ENCODE peak calls at places on chromosome 1, in six cellular contexts. R, W, V, S, L and E are unnamed samples. For H3K4me1, the result is how much of the 10 kb centered on the place peaks cover.

GRCh38 chr1:224894915-224895314 is 34.6 kb upstream of the DNAH14 start:
- DNase-seq in R (no peak), L (no peak), W (no peak), S (no peak), V (no peak), E (no peak)

GRCh38 chr1:182170941-182171461 is 109.5 kb upstream of the ZNF648 start:
- DNase-seq in L (no peak), S (no peak), V (no peak), R (peak), W (no peak), E (no peak)

GRCh38 chr1:6241887-6242740 is 1.9 kb upstream of the HES3 start:
- DNase-seq in L (no peak), W (no peak), V (no peak), S (no peak), R (no peak), E (no peak)

GRCh38 chr1:119917304-119918055 is 21.2 kb upstream of the ADAM30 start:
- DNase-seq in L (no peak), W (no peak), R (no peak), S (no peak), V (no peak), E (no peak)

GRCh38 chr1:55168353-55168752 is 46.8 kb downstream of the USP24 start:
- DNase-seq in R (no peak), L (no peak), W (no peak), S (no peak), V (no peak), E (no peak)

GRCh38 chr1:228279722-228280105 is 71.9 kb downstream of the OBSCN start:
- DNase-seq in S (no peak), V (no peak), L (no peak), R (no peak), W (no peak), E (no peak)

GRCh38 chr1:84505167-84506001 is 802 bp upstream of the SPATA1 start:
- DNase-seq in W (peak), L (peak), V (no peak), S (no peak), R (peak), E (no peak)

GRCh38 chr1:228280106-228280901 is 72.5 kb downstream of the OBSCN start:
- DNase-seq in L (no peak), W (no peak), R (no peak), S (no peak), V (no peak), E (peak)

GRCh38 chr1:24964811-24965570 is 34.9 kb upstream of the RUNX3 start:
- DNase-seq in W (no peak), R (peak), V (no peak), L (no peak), S (peak), E (no peak)

DNA sequence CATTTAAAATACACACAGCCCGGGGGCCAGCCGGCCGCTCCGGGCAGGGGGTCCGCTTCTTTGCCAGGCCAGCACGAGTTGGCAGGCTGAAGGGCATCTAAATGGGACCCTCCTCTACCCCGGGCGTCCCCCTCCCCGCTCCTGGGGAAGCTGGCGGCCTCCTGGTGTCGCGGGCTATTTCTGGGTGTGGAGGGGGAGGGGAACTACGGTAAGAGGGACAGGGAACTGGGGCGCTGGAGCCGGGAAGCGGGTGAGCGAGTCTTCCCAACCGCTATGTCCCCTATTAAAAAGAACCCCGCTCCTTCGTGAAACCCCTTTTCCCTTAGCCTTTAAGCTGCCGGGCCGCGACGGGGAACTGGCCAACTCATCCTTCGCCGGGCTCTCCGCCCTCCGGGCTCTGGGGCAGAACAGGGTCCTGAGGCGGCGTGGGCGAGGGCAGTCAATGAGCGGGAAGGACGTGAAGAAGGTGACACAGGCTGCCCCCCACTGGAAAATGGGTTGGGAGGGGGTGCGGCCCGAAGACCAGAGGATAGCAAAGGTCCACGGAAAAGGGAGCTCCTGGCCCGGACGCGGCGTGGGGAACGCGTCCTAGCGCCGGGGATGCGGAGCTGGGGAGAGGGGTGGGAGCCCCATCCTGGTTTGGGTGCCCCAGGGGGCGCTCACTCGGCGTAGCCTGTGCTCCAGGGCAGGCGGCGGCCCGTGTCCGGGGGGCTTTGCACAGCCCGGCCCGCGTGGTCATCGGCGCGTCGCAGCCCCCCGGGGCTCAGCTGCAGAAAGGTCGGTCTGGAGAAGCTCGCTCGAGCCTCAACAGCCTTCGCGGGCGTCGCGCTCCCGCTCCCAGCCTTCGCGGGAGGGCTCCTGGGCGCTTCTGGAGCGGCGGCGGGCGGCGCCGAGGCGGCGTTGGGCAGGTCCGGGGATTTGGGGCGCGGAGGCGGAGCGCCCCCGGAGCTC is 544 bp downstream of the PPM1J start:
- DNase-seq in S (peak), L (no peak), R (no peak), W (no peak), V (no peak), E (no peak)
- H3K4me3 ChIP-seq in S (peak), L (peak), R (peak), W (peak), V (peak), E (peak)

GRCh38 chr1:162023547-162024501 is at the start of gene OLFML2B:
- DNase-seq in L (peak), S (peak), V (no peak), R (peak), W (peak), E (peak)
- TF ChIP-seq CTCF in L (no peak), S (no peak), V (no peak), R (peak), W (no peak), E (peak)

GRCh38 chr1:235070819-235071218 is 57.8 kb downstream of the TOMM20 start:
- DNase-seq in L (no peak), S (no peak), W (no peak), V (no peak), R (no peak), E (no peak)
- H3K4me1 ChIP-seq in L (under half), S (under half), W (half or more), V (under half), R (half or more), E (under half)

DNA sequence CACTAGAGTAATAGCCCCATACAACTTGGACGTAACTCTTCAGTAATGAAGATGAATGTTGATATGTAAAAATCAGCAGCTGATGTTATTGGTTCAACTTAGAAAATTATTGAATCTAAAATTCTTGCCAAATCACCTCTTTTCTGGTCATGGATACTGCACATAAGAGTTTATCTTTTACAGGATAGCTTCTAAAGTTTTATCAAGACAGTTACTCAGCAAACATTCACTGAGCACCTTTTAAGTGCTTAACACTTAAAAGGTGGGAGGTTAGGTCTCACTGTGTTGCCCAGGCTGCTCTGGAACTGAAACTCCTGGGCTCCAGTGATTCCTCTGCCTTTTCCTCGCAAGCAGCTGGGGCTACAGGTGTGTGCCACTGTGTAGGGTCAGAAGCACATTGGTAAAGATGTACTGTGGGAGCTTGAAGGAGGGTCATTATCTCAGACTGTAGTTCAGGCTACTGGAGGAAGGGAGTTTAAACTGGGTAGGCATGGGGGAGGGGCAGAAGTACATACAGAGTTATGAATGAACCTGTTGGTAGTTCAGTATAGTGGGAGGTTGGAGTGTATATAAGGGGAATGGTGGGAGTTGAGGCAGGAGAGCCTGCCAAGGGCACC is 2.0 kb downstream of the MPZL1 start:
- DNase-seq in W (no peak), S (no peak), L (no peak), R (no peak), V (no peak), E (no peak)
- H3K4me3 ChIP-seq in W (no peak), S (no peak), L (no peak), R (no peak), V (peak), E (peak)

GRCh38 chr1:245277276-245277675 is 122.5 kb downstream of the KIF26B start:
- DNase-seq in V (no peak), S (no peak), W (no peak), L (no peak), R (peak), E (peak)
- TF ChIP-seq CTCF in V (no peak), S (no peak), W (no peak), L (no peak), R (no peak), E (peak)

DNA sequence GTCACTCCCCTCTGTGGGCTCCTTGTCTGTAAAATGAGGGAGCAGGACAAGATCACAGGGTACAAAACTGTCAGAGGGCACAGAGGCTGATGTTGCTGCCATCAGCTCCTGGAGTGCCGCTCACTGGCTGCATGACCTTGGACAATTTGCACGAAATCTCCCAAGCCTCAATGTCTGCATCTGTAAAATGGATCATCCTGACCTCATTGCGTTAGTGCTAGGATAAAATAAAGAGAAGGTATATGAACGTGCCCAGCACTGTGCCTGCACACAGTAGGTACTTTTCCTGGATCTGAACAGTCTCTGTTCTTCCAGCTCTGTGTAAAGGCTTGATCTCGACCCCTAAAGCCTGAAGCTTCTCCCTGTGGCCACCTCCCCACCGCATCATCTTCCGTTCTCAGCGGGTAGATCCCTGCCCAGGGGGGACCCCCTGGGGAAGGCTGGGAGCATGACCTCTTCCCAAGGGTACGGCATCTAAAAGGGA is 12.9 kb downstream of the TNFRSF1B start:
- DNase-seq in R (no peak), V (no peak), S (no peak), W (no peak), L (no peak), E (no peak)
- H3K4me1 ChIP-seq in R (under half), V (under half), S (half or more), W (half or more), L (under half), E (under half)

GRCh38 chr1:28126778-28127430 is 38.5 kb upstream of the EYA3 start:
- DNase-seq in V (no peak), L (no peak), S (no peak), R (no peak), W (no peak), E (no peak)
- H3K4me3 ChIP-seq in V (no peak), L (no peak), S (no peak), R (no peak), W (no peak), E (no peak)